ENCODE peak calls at places on chromosome 20, in four cellular contexts. K is IMR-90, S is NAMALWA, A is BJ. H is an unnamed sample.

GRCh38 chr20:20457392-20458126 is 89.7 kb downstream of the INSM1 start:
- DNase-seq in K (peak; percentile 68), S (no peak), A (no peak), H (peak; percentile 31)

GRCh38 chr20:62051901-62052255 is 13.8 kb downstream of the TAF4 start:
- DNase-seq in K (no peak), S (no peak), A (no peak), H (no peak)

GRCh38 chr20:32675223-32675975 is 1.7 kb upstream of the C20orf203 start:
- DNase-seq in K (no peak), S (no peak), A (no peak), H (no peak)

GRCh38 chr20:6075428-6076219 is 21.8 kb upstream of the LRRN4 start:
- DNase-seq in K (no peak), S (no peak), A (no peak), H (peak; percentile 56)

GRCh38 chr20:50895111-50895830 is 36.0 kb downstream of the ADNP start:
- DNase-seq in K (peak; percentile 72), S (no peak), A (no peak), H (peak; percentile 52)

GRCh38 chr20:43537921-43538854 is 20.6 kb upstream of the SGK2 start:
- DNase-seq in K (peak; percentile 60), S (peak; percentile 48), A (no peak), H (peak; percentile 72)

GRCh38 chr20:39069976-39070375 is 107.8 kb downstream of the DHX35 start:
- DNase-seq in K (peak; percentile 17), S (no peak), A (no peak), H (no peak)

GRCh38 chr20:64102647-64103354 is 4.6 kb downstream of the NPBWR2 start:
- DNase-seq in K (no peak), S (peak; percentile 64), A (no peak), H (no peak)

GRCh38 chr20:63230800-63231268 is 4.9 kb upstream of the BIRC7 start:
- DNase-seq in K (peak; percentile 60), S (no peak), A (no peak), H (peak; percentile 81)

GRCh38 chr20:34755367-34755766 is 51.2 kb downstream of the TP53INP2 start:
- DNase-seq in K (no peak), S (no peak), A (no peak), H (no peak)

GRCh38 chr20:10955166-10955565 is 281.4 kb upstream of the JAG1 start:
- DNase-seq in K (peak; percentile 18), S (no peak), A (no peak), H (no peak)

GRCh38 chr20:12829121-12829520 is 179.7 kb upstream of the SPTLC3 start:
- DNase-seq in K (no peak), S (no peak), A (no peak), H (no peak)

GRCh38 chr20:35192071-35192872 is 20.4 kb downstream of the PROCR start:
- DNase-seq in K (peak; percentile 41), S (no peak), A (no peak), H (peak; percentile 16)

GRCh38 chr20:14879020-14879697 is 541.7 kb upstream of the FLRT3 start:
- DNase-seq in K (peak; percentile 24), S (no peak), A (peak; percentile 45), H (peak; percentile 72)

GRCh38 chr20:50794181-50794845 is 548 bp upstream of the BCAS4 start:
- DNase-seq in K (no peak), S (peak; percentile 53), A (no peak), H (no peak)

GRCh38 chr20:22226849-22227248 is 357.5 kb downstream of the FOXA2 start:
- DNase-seq in K (no peak), S (no peak), A (no peak), H (no peak)

GRCh38 chr20:54212226-54212625 is 4.3 kb downstream of the PFDN4 start:
- DNase-seq in K (peak; percentile 66), S (no peak), A (no peak), H (peak; percentile 88)

GRCh38 chr20:11274137-11274536 is 600.3 kb upstream of the JAG1 start:
- DNase-seq in K (peak; percentile 79), S (peak; percentile 39), A (no peak), H (peak; percentile 79)

GRCh38 chr20:7399575-7399974 is 540.7 kb downstream of the HAO1 start:
- DNase-seq in K (no peak), S (no peak), A (no peak), H (no peak)

GRCh38 chr20:17558154-17558940 is 11.5 kb upstream of the DSTN start:
- DNase-seq in K (peak; percentile 91), S (no peak), A (peak; percentile 87), H (peak; percentile 92)

GRCh38 chr20:64133951-64134407 is 26.6 kb upstream of the NPBWR2 start:
- DNase-seq in K (no peak), S (peak; percentile 77), A (no peak), H (peak; percentile 13)

GRCh38 chr20:37295595-37295994 is 6.1 kb downstream of the MANBAL start:
- DNase-seq in K (no peak), S (no peak), A (no peak), H (no peak)

GRCh38 chr20:51902933-51903332 is 100.6 kb upstream of the SALL4 start:
- DNase-seq in K (no peak), S (no peak), A (no peak), H (no peak)

GRCh38 chr20:51692806-51693400 is 75.3 kb downstream of the ATP9A start:
- DNase-seq in K (no peak), S (no peak), A (no peak), H (no peak)

H was measured in choroid plexus epithelial cell.